ENCODE peak calls at places on chromosome 13, in eight cellular contexts. L, T, B, J, X, D, R and A are unnamed samples.

GRCh38 chr13:23848019-23848418 is 41.2 kb downstream of the MIPEP start:
- DNase-seq in L (no peak), T (no peak), B (no peak), J (no peak), X (no peak), D (no peak), R (peak), A (no peak)

GRCh38 chr13:25286308-25286968 is 850 bp downstream of the MTMR6 start:
- DNase-seq in L (peak), T (no peak), B (no peak), J (no peak), X (peak), D (no peak), R (peak), A (no peak)

GRCh38 chr13:98494769-98495168 is 82.1 kb downstream of the STK24 start:
- DNase-seq in L (no peak), T (no peak), B (no peak), J (no peak), X (no peak), D (no peak), R (no peak), A (no peak)

GRCh38 chr13:97194473-97194872 is 27.7 kb upstream of the MBNL2 start:
- DNase-seq in L (no peak), T (no peak), B (no peak), J (no peak), X (no peak), D (peak), R (peak), A (no peak)

GRCh38 chr13:36131215-36131930 is at the start of gene DCLK1:
- DNase-seq in L (no peak), T (peak), B (peak), J (peak), X (peak), D (no peak), R (peak), A (peak)

GRCh38 chr13:46728777-46729176 is 68.2 kb downstream of the ESD start:
- DNase-seq in L (no peak), T (no peak), B (no peak), J (no peak), X (peak), D (no peak), R (no peak), A (no peak)

GRCh38 chr13:19161308-19161707 is 20.3 kb downstream of the TUBA3C start:
- DNase-seq in L (peak), T (no peak), B (no peak), J (no peak), X (no peak), D (no peak), R (no peak), A (no peak)

GRCh38 chr13:49439609-49440008 is 4.3 kb downstream of the CAB39L start:
- DNase-seq in L (no peak), T (no peak), B (no peak), J (no peak), X (no peak), D (no peak), R (no peak), A (no peak)

GRCh38 chr13:72125561-72125960 is 258.6 kb upstream of the DACH1 start:
- DNase-seq in L (no peak), T (no peak), B (no peak), J (no peak), X (no peak), D (no peak), R (no peak), A (no peak)

GRCh38 chr13:57632276-57633140 is 964 bp downstream of the PCDH17 start:
- DNase-seq in L (no peak), T (peak), B (peak), J (no peak), X (peak), D (no peak), R (no peak), A (peak)

GRCh38 chr13:98779695-98780094 is 27.2 kb upstream of the SLC15A1 start:
- DNase-seq in L (no peak), T (no peak), B (no peak), J (no peak), X (no peak), D (no peak), R (no peak), A (no peak)

GRCh38 chr13:97003071-97003470 is 8.8 kb upstream of the OXGR1 start:
- DNase-seq in L (no peak), T (no peak), B (no peak), J (no peak), X (no peak), D (no peak), R (no peak), A (no peak)

GRCh38 chr13:44884076-44884729 is 105.1 kb downstream of the NUFIP1 start:
- DNase-seq in L (no peak), T (no peak), B (no peak), J (no peak), X (no peak), D (no peak), R (peak), A (no peak)

GRCh38 chr13:49214917-49215376 is 5.2 kb upstream of the MLNR start:
- DNase-seq in L (peak), T (peak), B (peak), J (no peak), X (no peak), D (peak), R (no peak), A (peak)

GRCh38 chr13:74062933-74063332 is 71.3 kb downstream of the KLF12 start:
- DNase-seq in L (peak), T (peak), B (no peak), J (peak), X (no peak), D (no peak), R (peak), A (peak)
- H3K4me3 ChIP-seq in L (peak), T (peak), B (peak), J (no peak), X (no peak), D (no peak), R (peak), A (peak)

GRCh38 chr13:76762731-76763130 is 123.5 kb downstream of the KCTD12 start:
- DNase-seq in L (no peak), T (no peak), B (no peak), J (no peak), X (no peak), D (no peak), R (no peak), A (no peak)

GRCh38 chr13:76758257-76758656 is 127.9 kb downstream of the KCTD12 start:
- DNase-seq in L (no peak), T (no peak), B (no peak), J (no peak), X (peak), D (no peak), R (no peak), A (no peak)

GRCh38 chr13:76754414-76754813 is 131.8 kb downstream of the KCTD12 start:
- DNase-seq in L (no peak), T (peak), B (no peak), J (no peak), X (peak), D (no peak), R (no peak), A (no peak)

GRCh38 chr13:76759877-76760276 is 126.3 kb downstream of the KCTD12 start:
- DNase-seq in L (no peak), T (no peak), B (no peak), J (no peak), X (no peak), D (no peak), R (no peak), A (no peak)

GRCh38 chr13:76758738-76759137 is 127.5 kb downstream of the KCTD12 start:
- DNase-seq in L (no peak), T (no peak), B (no peak), J (no peak), X (no peak), D (no peak), R (no peak), A (no peak)
- H3K4me3 ChIP-seq in L (no peak), T (no peak), B (no peak), J (no peak), X (no peak), D (no peak), R (no peak), A (no peak)

GRCh38 chr13:40660692-40661091 is 5.7 kb downstream of the FOXO1 start:
- DNase-seq in L (peak), T (no peak), B (no peak), J (no peak), X (no peak), D (no peak), R (no peak), A (no peak)
- H3K4me3 ChIP-seq in L (no peak), T (no peak), B (no peak), J (peak), X (no peak), D (no peak), R (no peak), A (peak)

DNA sequence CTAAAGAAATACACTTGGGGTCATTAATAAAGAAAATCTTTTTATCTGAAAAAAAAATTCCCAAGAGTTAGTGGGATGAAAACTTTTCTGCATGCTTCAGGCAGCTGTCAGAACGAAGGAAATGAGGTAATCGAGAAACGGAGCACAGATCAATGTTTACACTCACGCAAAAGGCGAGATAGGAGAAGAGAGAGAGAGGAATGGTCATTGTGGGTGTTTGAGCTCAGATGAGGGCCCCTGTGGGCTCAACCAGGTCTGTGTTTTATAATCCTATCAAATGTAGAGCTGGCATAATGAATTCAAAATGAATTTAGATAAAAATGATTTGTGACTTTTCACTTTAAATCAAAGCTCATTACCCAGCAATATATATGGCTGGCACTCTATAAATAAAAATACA is 6.3 kb upstream of the RXFP2 start:
- DNase-seq in L (no peak), T (no peak), B (no peak), J (no peak), X (no peak), D (no peak), R (no peak), A (no peak)
- H3K4me3 ChIP-seq in L (no peak), T (no peak), B (peak), J (no peak), X (peak), D (no peak), R (peak), A (peak)

GRCh38 chr13:100234524-100235136 is 145.7 kb downstream of the PCCA start:
- DNase-seq in L (no peak), T (no peak), B (no peak), J (no peak), X (no peak), D (peak), R (peak), A (no peak)

GRCh38 chr13:100240109-100240779 is 151.4 kb downstream of the PCCA start:
- DNase-seq in L (no peak), T (no peak), B (no peak), J (no peak), X (no peak), D (no peak), R (no peak), A (no peak)

GRCh38 chr13:100230813-100231575 is 142.1 kb downstream of the PCCA start:
- DNase-seq in L (no peak), T (no peak), B (no peak), J (no peak), X (no peak), D (no peak), R (no peak), A (no peak)

GRCh38 chr13:100234006-100234405 is 145.1 kb downstream of the PCCA start:
- DNase-seq in L (no peak), T (no peak), B (no peak), J (no peak), X (no peak), D (no peak), R (no peak), A (no peak)

GRCh38 chr13:100235311-100235901 is 146.5 kb downstream of the PCCA start:
- DNase-seq in L (no peak), T (no peak), B (no peak), J (no peak), X (peak), D (peak), R (peak), A (no peak)
- H3K4me3 ChIP-seq in L (no peak), T (no peak), B (no peak), J (no peak), X (no peak), D (no peak), R (no peak), A (no peak)

DNA sequence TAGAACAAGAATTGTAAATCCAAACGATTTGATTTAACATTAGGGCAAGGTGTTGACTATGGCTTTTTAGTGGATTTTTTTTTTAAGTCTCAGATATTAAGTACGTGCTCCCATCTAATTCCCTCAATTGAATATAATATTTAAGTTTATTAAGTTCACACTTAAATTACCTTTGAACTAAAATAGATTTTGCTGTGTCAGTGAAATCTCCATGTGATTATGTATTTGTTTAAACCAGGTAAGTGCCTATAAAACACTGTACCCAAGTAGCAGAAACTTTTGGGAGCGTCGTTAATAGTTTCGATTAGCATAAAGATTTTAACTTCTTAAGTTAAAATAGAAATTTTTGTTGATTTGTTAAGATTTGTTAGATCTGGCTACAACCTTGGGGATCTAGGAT is 1.6 kb downstream of the CLN5 start:
- DNase-seq in L (no peak), T (no peak), B (no peak), J (no peak), X (no peak), D (no peak), R (no peak), A (no peak)
- H3K4me3 ChIP-seq in L (no peak), T (peak), B (peak), J (no peak), X (peak), D (no peak), R (no peak), A (peak)

GRCh38 chr13:52848455-52849190 is at the start of gene PCDH8:
- DNase-seq in L (no peak), T (no peak), B (peak), J (no peak), X (peak), D (no peak), R (no peak), A (no peak)
- H3K4me3 ChIP-seq in L (no peak), T (no peak), B (no peak), J (no peak), X (peak), D (no peak), R (no peak), A (peak)

GRCh38 chr13:106690779-106691178 is 122.8 kb upstream of the ARGLU1 start:
- DNase-seq in L (no peak), T (no peak), B (no peak), J (no peak), X (no peak), D (no peak), R (no peak), A (no peak)
- H3K4me3 ChIP-seq in L (no peak), T (no peak), B (no peak), J (no peak), X (no peak), D (no peak), R (no peak), A (no peak)

GRCh38 chr13:80235559-80236296 is 105.2 kb downstream of the SPRY2 start:
- DNase-seq in L (no peak), T (no peak), B (no peak), J (no peak), X (no peak), D (peak), R (peak), A (no peak)
- H3K4me3 ChIP-seq in L (peak), T (no peak), B (no peak), J (no peak), X (no peak), D (no peak), R (no peak), A (no peak)